ENCODE peak calls at places on chromosomes 5 and 9, in five cellular contexts. A is HCEC 1CT; G is cardiac fibroblast; W is ureter; I is activated CD4-positive, CD25-positive, alpha-beta regulatory T cell treated with anti-CD3 and anti-CD28 coated beads, Interleukin-2, amount 50 U/mL, for 16 hours. T is an unnamed sample.

GRCh38 chr9:89602978-89603628 is 1.7 kb upstream of the GADD45G start:
- DNase-seq in A (peak), G (peak), W (peak), I (peak), T (peak)

GRCh38 chr9:6304232-6304631 is 23.9 kb upstream of the TPD52L3 start:
- DNase-seq in G (no peak), W (no peak), I (no peak), A (no peak), T (no peak)

GRCh38 chr9:93257808-93258331 is 73.9 kb downstream of the WNK2 start:
- DNase-seq in W (no peak), I (no peak), G (no peak), A (no peak), T (no peak)

GRCh38 chr9:78612089-78612488 is 315.2 kb downstream of the PSAT1 start:
- DNase-seq in A (peak), W (no peak), I (no peak), G (no peak), T (no peak)

GRCh38 chr5:123359866-123360569 is 63.2 kb downstream of the CEP120 start:
- DNase-seq in I (no peak), G (peak), W (peak), A (no peak), T (no peak)

GRCh38 chr9:35313911-35314310 is 152.1 kb downstream of the UNC13B start:
- DNase-seq in A (peak), I (no peak), W (no peak), G (peak), T (no peak)

GRCh38 chr9:107158321-107158720 is 124.8 kb upstream of the RAD23B start:
- DNase-seq in W (no peak), G (peak), A (peak), I (no peak), T (no peak)

GRCh38 chr9:68488126-68488525 is 52.6 kb downstream of the TMEM252 start:
- DNase-seq in I (no peak), W (no peak), A (no peak), G (no peak), T (no peak)

GRCh38 chr5:95317687-95318086 is 32.8 kb upstream of the MCTP1 start:
- DNase-seq in A (no peak), G (no peak), W (no peak), I (no peak), T (no peak)

GRCh38 chr5:95020382-95020781 is 264.5 kb downstream of the MCTP1 start:
- DNase-seq in W (no peak), A (no peak), G (no peak), I (no peak), T (no peak)

T was measured in coronary artery.